ENCODE peak calls at places on chromosomes 4 and X, in four cellular contexts. F, H, J and S are unnamed samples.

GRCh38 chrX:19678941-19679340 is 163.6 kb upstream of the MAP3K15 start:
- DNase-seq in F (peak; percentile 58), H (no peak), J (no peak), S (no peak)

GRCh38 chrX:16946971-16947562 is 609 bp downstream of the REPS2 start:
- DNase-seq in J (no peak), H (peak; percentile 43), F (no peak), S (no peak)

GRCh38 chr4:141654098-141654497 is 17.7 kb downstream of the IL15 start:
- DNase-seq in J (peak; percentile 88), H (no peak), F (no peak), S (peak; percentile 64)

GRCh38 chr4:3502941-3503936 is 29.0 kb downstream of the LRPAP1 start:
- DNase-seq in J (no peak), F (no peak), H (no peak), S (no peak)

GRCh38 chr4:181569553-181569952 is 673.6 kb upstream of the TENM3 start:
- DNase-seq in H (no peak), J (peak; percentile 68), F (no peak), S (no peak)

GRCh38 chr4:136873555-136873954 is 658.7 kb downstream of the PCDH18 start:
- DNase-seq in F (no peak), J (no peak), H (no peak), S (no peak)

GRCh38 chr4:168832746-168833575 is 177.1 kb downstream of the CBR4 start:
- DNase-seq in F (no peak), J (no peak), H (peak; percentile 34), S (peak; percentile 56)

GRCh38 chr4:1115528-1116293 is 2.3 kb upstream of the RNF212 start:
- DNase-seq in J (no peak), F (no peak), H (no peak), S (no peak)

GRCh38 chrX:72245461-72246089 is 6.7 kb upstream of the ERCC6L start:
- DNase-seq in J (peak; percentile 71), H (peak; percentile 67), F (peak; percentile 25), S (peak; percentile 66)

GRCh38 chr4:24910504-24910903 is 2.3 kb downstream of the CCDC149 start:
- DNase-seq in J (peak; percentile 15), H (no peak), F (no peak), S (no peak)

GRCh38 chr4:43843501-43843900 is 605.1 kb downstream of the KCTD8 start:
- DNase-seq in J (no peak), H (no peak), F (no peak), S (no peak)

GRCh38 chr4:94339779-94340178 is 2.9 kb downstream of the HPGDS start:
- DNase-seq in H (no peak), J (no peak), F (no peak), S (no peak)

DNA sequence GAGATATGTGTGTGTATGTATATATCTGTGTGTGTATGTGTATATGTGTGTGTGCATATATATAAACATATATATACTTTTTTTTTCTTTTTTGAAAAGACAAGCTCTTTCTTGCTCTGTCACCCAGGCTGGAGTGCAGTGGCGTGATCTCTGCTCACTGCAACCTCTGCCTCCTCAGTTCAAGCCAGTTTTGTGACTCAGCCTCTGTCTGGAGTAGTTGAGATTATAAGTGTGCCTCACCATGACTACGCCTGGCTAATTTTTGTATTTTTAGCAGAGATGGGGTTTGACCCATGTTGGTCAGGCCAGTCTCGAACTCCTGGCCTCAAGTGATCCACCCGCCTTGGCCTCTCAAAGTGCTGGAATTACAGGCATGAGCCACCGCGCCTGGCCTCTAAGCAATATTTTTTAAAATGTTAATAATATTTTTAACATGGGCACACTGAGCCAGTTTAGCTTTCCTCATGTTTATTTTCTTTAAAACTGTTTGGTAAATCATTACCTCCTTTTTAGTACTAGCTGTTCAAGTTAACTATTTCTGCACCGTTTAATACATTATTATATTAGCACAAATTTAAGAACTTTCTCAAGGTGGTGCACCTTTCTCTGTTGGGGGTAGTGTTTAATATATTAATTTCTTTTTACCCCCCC is 33.3 kb downstream of the BBS12 start:
- DNase-seq in F (no peak), H (no peak), J (peak; percentile 82), S (no peak)
- H3K4me1 ChIP-seq in F (peaks cover 5% of the 10 kb centered on the region), H (no peaks in the 10 kb centered on the region), J (no peaks in the 10 kb centered on the region), S (no peaks in the 10 kb centered on the region)

DNA sequence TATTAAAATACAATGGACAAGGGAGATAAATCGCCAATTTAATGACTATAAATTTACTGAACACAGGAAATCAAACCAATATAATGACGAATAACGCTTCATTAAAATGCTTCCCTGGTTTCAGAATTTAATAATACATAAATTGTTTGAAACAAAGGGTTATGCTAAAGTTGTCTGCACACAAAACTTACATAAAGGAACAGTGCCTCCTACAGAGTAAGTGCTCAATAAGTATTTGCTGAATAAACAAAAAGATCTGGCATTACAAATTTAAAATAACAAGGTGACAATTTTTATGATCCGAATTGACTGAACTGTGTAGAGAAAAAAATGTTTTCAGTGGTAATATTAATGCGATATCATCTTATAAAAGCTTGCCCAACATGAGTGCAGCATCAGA is 69.6 kb downstream of the NOCT start:
- DNase-seq in F (no peak), J (peak; percentile 35), H (no peak), S (no peak)
- H3K4me3 ChIP-seq in F (peak overlapping the region; percentile 82), J (peak overlapping the region; percentile 62), H (peak overlapping the region; percentile 63), S (peak overlapping the region; percentile 90)

GRCh38 chrX:18351774-18352173 is 2.7 kb downstream of the SCML2 start:
- DNase-seq in F (no peak), J (no peak), H (no peak), S (no peak)

GRCh38 chrX:18354369-18355329 is at the start of gene SCML2:
- DNase-seq in J (peak; percentile 38), F (no peak), H (peak; percentile 45), S (peak; percentile 58)

GRCh38 chrX:18348047-18348446 is 6.4 kb downstream of the SCML2 start:
- DNase-seq in H (no peak), J (no peak), F (no peak), S (no peak)

DNA sequence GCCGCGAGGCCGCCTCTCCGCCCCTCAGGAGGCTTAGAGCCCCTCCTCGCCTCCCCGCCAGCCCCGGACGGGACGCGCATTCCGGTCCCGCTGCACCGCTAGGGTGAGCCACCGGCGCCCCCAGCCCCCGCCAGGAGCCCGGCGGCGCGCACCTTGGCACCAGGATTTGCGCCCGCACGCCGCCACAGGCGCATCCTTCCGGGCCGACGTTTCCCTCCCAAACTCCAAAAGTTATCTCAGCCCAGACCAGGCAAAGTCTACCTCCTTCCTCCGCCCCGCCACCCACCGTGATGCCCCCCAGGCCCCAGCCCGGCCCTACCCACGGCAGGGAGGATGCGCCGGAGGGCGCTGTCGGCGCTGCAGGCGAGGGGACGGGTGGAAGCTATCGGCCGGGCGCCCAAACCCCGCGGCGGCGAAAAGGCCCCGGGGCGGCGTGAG is 538 bp downstream of the SCML2 start:
- DNase-seq in F (no peak), J (no peak), H (peak; percentile 21), S (peak; percentile 38)
- TF ChIP-seq CTCF in F (no peak), J (no peak), H (no peak), S (no peak)

GRCh38 chr4:2413821-2414610 is 4.4 kb downstream of the ZFYVE28 start:
- DNase-seq in J (peak; percentile 60), F (no peak), H (no peak), S (no peak)
- H3K4me1 ChIP-seq in J (peaks cover 9% of the 10 kb centered on the region), F (peaks cover 5% of the 10 kb centered on the region), H (peaks cover 12% of the 10 kb centered on the region), S (no peaks in the 10 kb centered on the region)

DNA sequence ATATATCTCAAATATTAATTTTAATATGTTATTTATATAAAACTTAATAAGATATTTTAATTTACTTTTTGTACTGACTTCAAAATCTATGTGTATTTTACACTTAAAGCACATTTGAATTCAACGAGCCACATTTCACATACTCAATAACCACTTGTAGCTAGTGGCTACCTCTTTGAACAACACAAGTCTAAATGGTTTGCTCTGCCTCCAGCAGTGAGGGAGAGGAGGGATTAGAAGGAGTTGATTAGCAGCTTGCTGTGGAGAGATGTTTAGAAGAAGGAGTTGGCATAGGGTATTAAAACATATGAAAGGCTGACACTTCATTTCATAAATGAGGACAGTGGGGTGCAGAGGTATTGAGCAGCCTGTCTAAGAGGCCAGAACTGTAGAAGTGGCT is 124.0 kb downstream of the ARHGAP24 start:
- DNase-seq in J (no peak), F (no peak), H (no peak), S (no peak)
- H3K4me3 ChIP-seq in J (no peak overlapping the region), F (no peak overlapping the region), H (no peak overlapping the region), S (no peak overlapping the region)

GRCh38 chr4:38664704-38665401 is 854 bp downstream of the KLF3 start:
- DNase-seq in H (peak; percentile 78), F (peak; percentile 55), J (peak; percentile 66), S (peak; percentile 70)
- TF ChIP-seq CTCF in H (no peak), F (peak; percentile 13), J (no peak), S (no peak)

GRCh38 chr4:95360911-95361695 is 187.7 kb downstream of the UNC5C start:
- DNase-seq in J (no peak), H (no peak), F (no peak), S (no peak)
- H3K4me1 ChIP-seq in J (peaks cover 19% of the 10 kb centered on the region), H (no peaks in the 10 kb centered on the region), F (no peaks in the 10 kb centered on the region), S (peaks cover 16% of the 10 kb centered on the region)

GRCh38 chr4:6943012-6943869 is 33.6 kb downstream of the TBC1D14 start:
- DNase-seq in F (no peak), H (no peak), J (peak; percentile 4), S (peak; percentile 49)
- H3K4me3 ChIP-seq in F (peak overlapping the region; percentile 11), H (no peak overlapping the region), J (no peak overlapping the region), S (no peak overlapping the region)

GRCh38 chrX:129116651-129117050 is 406.6 kb downstream of the SMARCA1 start:
- DNase-seq in F (no peak), H (no peak), J (no peak), S (no peak)
- TF ChIP-seq CTCF in F (no peak), H (no peak), J (no peak), S (no peak)